ENCODE peak calls at places on chromosomes 3 and 15, in seven cellular contexts. F is breast epithelium, R is kidney epithelial cell, U is cardiac muscle cell, H is endothelial cell, K is fibroblast of pulmonary artery, G is right lobe of liver. Z is an unnamed sample.

GRCh38 chr3:129881261-129881660 is 12.2 kb downstream of the TMCC1 start:
- DNase-seq in G (no peak), U (no peak), F (no peak), K (no peak), R (no peak), H (no peak), Z (no peak)

GRCh38 chr3:141191097-141191749 is 40.4 kb upstream of the PXYLP1 start:
- DNase-seq in H (no peak), F (no peak), K (peak), R (no peak), G (no peak), U (no peak), Z (peak)

GRCh38 chr3:182305881-182306665 is 487.2 kb upstream of the ATP11B start:
- DNase-seq in F (no peak), U (no peak), K (no peak), R (no peak), G (no peak), H (no peak), Z (no peak)

GRCh38 chr3:13005301-13005700 is 67.9 kb downstream of the IQSEC1 start:
- DNase-seq in K (no peak), H (no peak), R (no peak), F (no peak), U (no peak), G (no peak), Z (no peak)

GRCh38 chr15:101472033-101472432 is 17.5 kb downstream of the PCSK6 start:
- DNase-seq in R (no peak), H (no peak), U (no peak), F (no peak), K (no peak), G (no peak), Z (no peak)

GRCh38 chr3:42345811-42346210 is 64.6 kb downstream of the LYZL4 start:
- DNase-seq in F (no peak), K (no peak), R (no peak), H (no peak), G (no peak), U (no peak), Z (no peak)

GRCh38 chr15:70530906-70531305 is 232.5 kb downstream of the UACA start:
- DNase-seq in R (no peak), H (no peak), F (no peak), K (no peak), G (no peak), U (no peak), Z (no peak)

GRCh38 chr3:50885491-50885890 is 210.8 kb downstream of the DOCK3 start:
- DNase-seq in F (no peak), K (no peak), U (peak), G (no peak), H (no peak), R (no peak), Z (peak)

GRCh38 chr15:61083781-61084134 is 145.3 kb downstream of the RORA start:
- DNase-seq in F (no peak), H (no peak), K (no peak), U (no peak), G (no peak), R (no peak), Z (no peak)

GRCh38 chr15:90939756-90940155 is 4.7 kb downstream of the UNC45A start:
- DNase-seq in F (no peak), U (no peak), K (no peak), R (no peak), H (no peak), G (no peak), Z (no peak)

GRCh38 chr3:130480736-130481135 is 36.2 kb upstream of the COL6A6 start:
- DNase-seq in R (no peak), U (peak), H (peak), F (no peak), G (no peak), K (peak), Z (peak)

GRCh38 chr15:90001062-90001682 is at the start of gene ZNF710:
- DNase-seq in F (peak), G (no peak), K (peak), H (peak), R (no peak), U (peak), Z (peak)

GRCh38 chr3:161371441-161372320 is at the start of gene SPTSSB:
- DNase-seq in G (peak), R (peak), K (no peak), F (peak), H (peak), U (peak), Z (peak)

GRCh38 chr3:137204409-137204808 is 246.6 kb downstream of the IL20RB start:
- DNase-seq in R (no peak), H (no peak), F (no peak), G (peak), U (no peak), K (no peak), Z (no peak)

GRCh38 chr3:70053293-70053692 is 53.8 kb downstream of the SAMMSON start:
- DNase-seq in G (no peak), R (peak), U (no peak), F (no peak), H (no peak), K (no peak), Z (peak)

GRCh38 chr3:127304121-127304744 is 16.4 kb upstream of the PRR20G start:
- DNase-seq in R (no peak), U (peak), G (no peak), H (no peak), F (peak), K (no peak), Z (peak)

GRCh38 chr3:148190441-148190990 is 507.2 kb upstream of the AGTR1 start:
- DNase-seq in U (no peak), R (no peak), G (no peak), F (no peak), H (no peak), K (no peak), Z (no peak)
- TF ChIP-seq CTCF in U (no peak), R (no peak), G (no peak), F (no peak), H (no peak), K (no peak), Z (no peak)

GRCh38 chr15:63420333-63420741 is 38.7 kb upstream of the CA12 start:
- DNase-seq in U (peak), H (no peak), R (no peak), K (peak), F (no peak), G (no peak), Z (peak)
- TF ChIP-seq CTCF in U (no peak), H (no peak), R (no peak), K (no peak), F (no peak), G (no peak), Z (no peak)

DNA sequence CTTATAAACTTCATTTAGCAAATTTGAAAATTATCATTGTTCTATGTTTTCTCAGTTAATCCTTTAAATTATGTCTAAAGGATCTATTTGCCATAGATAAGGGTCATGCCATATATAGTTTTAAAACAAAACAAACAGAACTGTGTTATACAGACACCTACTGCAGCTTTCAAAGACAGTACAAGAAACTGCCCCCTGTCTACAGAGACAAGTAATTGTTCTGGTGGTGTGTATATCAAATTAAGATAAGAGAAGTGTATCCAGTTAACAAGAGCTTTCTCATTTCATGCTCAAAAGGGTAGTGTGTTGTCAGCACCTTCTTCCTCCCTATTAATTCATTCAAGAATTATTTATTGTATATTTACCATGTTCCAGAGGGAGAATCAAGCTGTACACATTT is 201.2 kb downstream of the FMN1 start:
- DNase-seq in R (no peak), K (peak), G (no peak), U (peak), F (no peak), H (no peak), Z (peak)
- TF ChIP-seq CTCF in R (peak), K (peak), G (no peak), U (peak), F (no peak), H (peak), Z (no peak)

GRCh38 chr15:73323374-73323955 is 45.3 kb downstream of the HCN4 start:
- DNase-seq in F (no peak), K (no peak), U (no peak), R (no peak), H (no peak), G (peak), Z (no peak)

GRCh38 chr15:73323956-73324355 is 44.8 kb downstream of the HCN4 start:
- DNase-seq in U (no peak), F (no peak), K (no peak), G (peak), H (no peak), R (no peak), Z (no peak)

GRCh38 chr15:73326157-73326556 is 42.6 kb downstream of the HCN4 start:
- DNase-seq in K (no peak), G (peak), U (no peak), H (no peak), R (no peak), F (no peak), Z (no peak)

GRCh38 chr15:73324496-73325170 is 44.1 kb downstream of the HCN4 start:
- DNase-seq in G (peak), U (no peak), H (no peak), K (no peak), R (no peak), F (no peak), Z (no peak)

GRCh38 chr15:73325191-73325980 is 43.4 kb downstream of the HCN4 start:
- DNase-seq in R (no peak), F (no peak), H (peak), U (no peak), K (no peak), G (peak), Z (no peak)
- TF ChIP-seq CTCF in R (peak), F (no peak), H (peak), U (peak), K (no peak), G (no peak), Z (peak)